ENCODE peak calls at places on chromosomes 13 and 19, in four cellular contexts. M, G, J and V are unnamed samples.

GRCh38 chr13:21326155-21327030 is 132.7 kb downstream of the ZDHHC20 start:
- DNase-seq in G (peak), J (no peak), M (peak), V (peak)

GRCh38 chr13:64925284-64925683 is 2304.9 kb downstream of the PCDH9 start:
- DNase-seq in G (no peak), J (no peak), M (peak), V (no peak)

GRCh38 chr19:4647676-4648644 is 8.6 kb downstream of the TNFAIP8L1 start:
- DNase-seq in J (no peak), G (peak), M (no peak), V (no peak)

GRCh38 chr19:4550479-4551050 is 8.9 kb downstream of the SEMA6B start:
- DNase-seq in J (no peak), G (no peak), M (no peak), V (no peak)

GRCh38 chr13:99982021-99982740 is 597 bp downstream of the ZIC2 start:
- DNase-seq in J (no peak), G (peak), M (peak), V (no peak)

GRCh38 chr13:96822900-96823299 is 171.4 kb downstream of the OXGR1 start:
- DNase-seq in M (no peak), G (no peak), J (no peak), V (peak)

GRCh38 chr13:25874907-25875306 is 176.9 kb downstream of the SHISA2 start:
- DNase-seq in J (no peak), M (no peak), G (peak), V (peak)

GRCh38 chr19:869245-870177 is 10.0 kb downstream of the CFD start:
- DNase-seq in G (no peak), J (no peak), M (peak), V (peak)

GRCh38 chr13:44762946-44763345 is 186.8 kb upstream of the TSC22D1 start:
- DNase-seq in G (no peak), M (no peak), J (no peak), V (no peak)

GRCh38 chr13:28718538-28719226 is at the start of gene SLC46A3:
- DNase-seq in M (peak), J (peak), G (peak), V (peak)

GRCh38 chr19:46115396-46116109 is 8.9 kb downstream of the IGFL3 start:
- DNase-seq in J (peak), M (no peak), G (no peak), V (no peak)

GRCh38 chr13:41179593-41180250 is 14.6 kb downstream of the KBTBD7 start:
- DNase-seq in J (no peak), M (no peak), G (no peak), V (no peak)

GRCh38 chr13:43763143-43763759 is 23.5 kb downstream of the ENOX1 start:
- DNase-seq in M (no peak), J (no peak), G (no peak), V (no peak)

GRCh38 chr19:4449022-4449825 is 8.4 kb downstream of the UBXN6 start:
- DNase-seq in M (no peak), J (peak), G (no peak), V (no peak)

GRCh38 chr13:88068316-88068715 is 397.1 kb downstream of the SLITRK5 start:
- DNase-seq in M (no peak), G (no peak), J (no peak), V (no peak)

GRCh38 chr13:44238011-44238421 is 135.6 kb upstream of the SERP2 start:
- DNase-seq in G (no peak), J (no peak), M (no peak), V (no peak)

GRCh38 chr13:29722415-29722814 is 126.9 kb upstream of the SLC7A1 start:
- DNase-seq in M (peak), J (no peak), G (no peak), V (no peak)

GRCh38 chr13:41085961-41086360 is 24.7 kb downstream of the WBP4 start:
- DNase-seq in M (no peak), G (no peak), J (no peak), V (no peak)

GRCh38 chr13:48304132-48304876 is 753 bp downstream of the RB1 start:
- DNase-seq in G (peak), M (no peak), J (peak), V (peak)

GRCh38 chr13:29702912-29703351 is 107.4 kb upstream of the SLC7A1 start:
- DNase-seq in G (no peak), M (no peak), J (no peak), V (no peak)

GRCh38 chr19:14528419-14529253 is 758 bp upstream of the TECR start:
- DNase-seq in M (peak), G (peak), J (no peak), V (no peak)

GRCh38 chr19:3366104-3366760 is at the start of gene NFIC:
- DNase-seq in J (no peak), G (peak), M (peak), V (peak)

GRCh38 chr19:10270180-10270615 is 722 bp upstream of the ICAM1 start:
- DNase-seq in G (peak), M (peak), J (no peak), V (peak)

GRCh38 chr13:108322206-108322824 is 52.8 kb downstream of the TNFSF13B start:
- DNase-seq in M (no peak), G (no peak), J (no peak), V (no peak)

GRCh38 chr19:30670011-30670329 is 297.8 kb downstream of the ZNF536 start:
- DNase-seq in J (no peak), G (peak), M (peak), V (no peak)

GRCh38 chr13:74895042-74895811 is 586.7 kb downstream of the TBC1D4 start:
- DNase-seq in J (no peak), M (no peak), G (no peak), V (no peak)

GRCh38 chr13:112069727-112070300 is 2.9 kb downstream of the SOX1 start:
- DNase-seq in G (peak), J (no peak), M (no peak), V (no peak)

GRCh38 chr19:50894478-50895356 is 16.5 kb downstream of the KLK4 start:
- DNase-seq in J (no peak), G (no peak), M (peak), V (no peak)

GRCh38 chr19:50898018-50898417 is 13.2 kb downstream of the KLK4 start:
- DNase-seq in M (no peak), G (no peak), J (no peak), V (no peak)

GRCh38 chr19:50897612-50898011 is 13.6 kb downstream of the KLK4 start:
- DNase-seq in M (no peak), J (no peak), G (no peak), V (no peak)

GRCh38 chr19:50897191-50897607 is 14.0 kb downstream of the KLK4 start:
- DNase-seq in J (no peak), G (no peak), M (no peak), V (no peak)

GRCh38 chr19:50896591-50897190 is 14.5 kb downstream of the KLK4 start:
- DNase-seq in M (no peak), J (peak), G (peak), V (no peak)
- TF ChIP-seq POLR2AphosphoS5 in M (no peak), J (no peak), G (peak), V (no peak)

GRCh38 chr13:70405266-70405665 is 297.0 kb upstream of the KLHL1 start:
- DNase-seq in G (no peak), M (no peak), J (no peak), V (no peak)
- TF ChIP-seq POLR2AphosphoS5 in G (no peak), M (no peak), J (no peak), V (no peak)

DNA sequence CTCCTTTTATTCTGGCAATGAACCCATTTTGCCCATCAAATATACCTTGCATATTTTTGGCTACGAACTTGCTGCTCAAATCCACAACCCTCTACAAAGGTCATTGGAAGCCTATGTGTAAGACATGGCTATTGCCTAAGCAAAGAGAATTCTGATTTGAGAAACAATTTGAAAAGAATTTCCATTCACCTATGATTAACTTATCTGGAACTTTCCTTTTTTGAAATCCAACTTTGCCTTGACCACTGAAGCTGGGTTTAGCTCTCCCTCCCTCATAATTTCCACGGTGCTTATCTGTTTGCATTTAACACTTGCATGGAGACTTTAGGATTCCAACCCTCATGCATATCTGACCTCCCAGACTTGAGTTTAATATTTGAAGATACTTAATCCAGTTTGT is 1514.7 kb upstream of the SLC10A2 start:
- DNase-seq in G (no peak), J (no peak), M (no peak), V (no peak)
- TF ChIP-seq POLR2AphosphoS5 in G (no peak), J (no peak), M (no peak), V (no peak)

GRCh38 chr19:37691881-37692504 is 27.6 kb downstream of the ZNF607 start:
- DNase-seq in M (peak), G (peak), J (peak), V (peak)
- TF ChIP-seq POLR2AphosphoS5 in M (peak), G (peak), J (no peak), V (peak)